ENCODE peak calls at places on chromosomes 7 and 10, in eight cellular contexts. X is GM23248, U is neural progenitor cell, O is SK-N-SH, G is HCT116, Y is GM23338, W is hepatocyte, D is OCI-LY7. N is an unnamed sample.

GRCh38 chr7:81990395-81990794 is 220.5 kb upstream of the HGF start:
- DNase-seq in X (peak), U (no peak), G (peak), Y (no peak), O (no peak), W (no peak), D (no peak), N (no peak)

GRCh38 chr7:30470163-30470770 is 8.3 kb downstream of the NOD1 start:
- DNase-seq in X (peak), G (no peak), D (no peak), U (no peak), O (no peak), W (no peak), Y (no peak), N (no peak)

GRCh38 chr10:95077556-95077955 is 8.3 kb upstream of the CYP2C8 start:
- DNase-seq in G (no peak), U (no peak), D (no peak), X (no peak), Y (no peak), W (no peak), O (no peak), N (no peak)

GRCh38 chr7:1505731-1506550 is 1.8 kb upstream of the INTS1 start:
- DNase-seq in Y (no peak), U (no peak), G (no peak), W (no peak), O (no peak), D (peak), X (no peak), N (no peak)

GRCh38 chr7:121853307-121853706 is 19.7 kb upstream of the PTPRZ1 start:
- DNase-seq in D (no peak), W (no peak), G (no peak), Y (no peak), X (no peak), O (no peak), U (no peak), N (no peak)

GRCh38 chr10:14447112-14447839 is 116.6 kb upstream of the FRMD4A start:
- DNase-seq in Y (no peak), D (no peak), W (no peak), U (no peak), X (no peak), O (no peak), G (no peak), N (no peak)

GRCh38 chr10:123380491-123381085 is 226.4 kb downstream of the BUB3 start:
- DNase-seq in W (peak), G (no peak), X (peak), U (peak), Y (peak), D (no peak), O (peak), N (no peak)

GRCh38 chr7:74376256-74377036 is 77.3 kb upstream of the GTF2IRD1 start:
- DNase-seq in X (no peak), D (no peak), G (no peak), Y (no peak), W (no peak), U (no peak), O (peak), N (no peak)

GRCh38 chr7:55013851-55014250 is 5.0 kb upstream of the EGFR start:
- DNase-seq in G (no peak), D (no peak), Y (no peak), U (no peak), W (no peak), X (no peak), O (no peak), N (no peak)

GRCh38 chr7:26538683-26539082 is 247.0 kb downstream of the SNX10 start:
- DNase-seq in U (no peak), D (no peak), X (no peak), Y (no peak), O (no peak), W (no peak), G (no peak), N (no peak)

GRCh38 chr7:111092406-111093160 is 1.7 kb downstream of the LRRN3 start:
- DNase-seq in U (no peak), W (peak), Y (no peak), X (no peak), G (no peak), O (no peak), D (no peak), N (peak)

GRCh38 chr10:117241541-117242462 is 888 bp downstream of the SLC18A2 start:
- DNase-seq in D (no peak), O (peak), X (peak), Y (peak), U (peak), G (no peak), W (peak), N (no peak)

GRCh38 chr7:122518488-122518887 is 180.4 kb downstream of the RNF133 start:
- DNase-seq in D (no peak), G (no peak), O (no peak), Y (no peak), U (no peak), W (no peak), X (no peak), N (no peak)

GRCh38 chr7:139121-139520 is 53.2 kb upstream of the FAM20C start:
- DNase-seq in U (peak), G (no peak), O (no peak), D (no peak), Y (peak), X (no peak), W (no peak), N (no peak)

GRCh38 chr7:150428671-150429451 is 21.6 kb upstream of the GIMAP8 start:
- DNase-seq in D (no peak), Y (peak), U (peak), W (no peak), G (no peak), X (peak), O (no peak), N (no peak)

GRCh38 chr10:22150842-22151241 is 67.0 kb downstream of the EBLN1 start:
- DNase-seq in G (no peak), X (no peak), U (no peak), W (no peak), D (no peak), Y (no peak), O (no peak), N (no peak)

GRCh38 chr10:57628592-57629284 is 639.0 kb downstream of the IPMK start:
- DNase-seq in X (no peak), Y (peak), O (no peak), W (peak), G (no peak), D (no peak), U (no peak), N (no peak)

GRCh38 chr10:84510121-84510520 is 181.7 kb downstream of the CCSER2 start:
- DNase-seq in G (no peak), U (peak), X (peak), W (no peak), Y (no peak), D (no peak), O (no peak), N (no peak)

GRCh38 chr7:136061433-136061832 is 84.3 kb upstream of the MTPN start:
- DNase-seq in O (no peak), Y (peak), G (no peak), U (no peak), W (no peak), D (no peak), X (no peak), N (no peak)

GRCh38 chr7:1673581-1674102 is 3.6 kb downstream of the ELFN1 start:
- DNase-seq in O (peak), Y (no peak), U (no peak), X (no peak), G (no peak), D (no peak), W (no peak), N (no peak)

GRCh38 chr7:129767120-129768011 is 155.8 kb downstream of the NRF1 start:
- DNase-seq in G (no peak), Y (no peak), W (no peak), D (no peak), U (no peak), X (no peak), O (peak), N (no peak)

GRCh38 chr7:70317356-70317755 is 719.1 kb downstream of the AUTS2 start:
- DNase-seq in D (no peak), O (no peak), W (no peak), Y (no peak), G (no peak), X (peak), U (no peak), N (no peak)

GRCh38 chr10:78977761-78978305 is 90.9 kb upstream of the ZMIZ1 start:
- DNase-seq in G (no peak), U (no peak), O (no peak), X (peak), Y (no peak), D (no peak), W (peak), N (no peak)

DNA sequence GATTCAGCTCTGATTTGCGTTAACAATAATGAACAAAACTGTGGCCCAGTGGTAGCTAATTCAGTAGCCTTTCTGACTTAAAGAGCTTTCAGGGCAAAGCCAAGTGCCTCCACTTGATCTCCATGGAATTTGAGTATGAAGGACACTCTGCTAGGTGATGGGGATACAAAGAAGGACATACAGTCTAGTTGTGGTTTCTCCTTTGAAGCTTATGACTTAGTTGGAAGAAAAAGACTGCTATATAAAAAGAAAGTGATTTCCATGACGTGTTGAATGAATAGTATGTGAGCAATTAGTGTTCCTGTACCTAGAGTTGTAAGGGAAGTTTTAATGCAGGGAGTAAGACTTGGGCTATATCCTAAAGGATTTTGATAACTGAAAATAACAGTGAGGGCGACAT is 8.3 kb downstream of the PDCD4 start:
- DNase-seq in Y (no peak), X (no peak), G (no peak), W (no peak), U (no peak), O (no peak), D (no peak), N (no peak)
- TF ChIP-seq EZH2phosphoT487 in Y (no peak), X (no peak), G (no peak), W (no peak), U (no peak), O (no peak), D (no peak), N (no peak)

GRCh38 chr10:23525406-23525805 is 86.5 kb downstream of the OTUD1 start:
- DNase-seq in G (no peak), O (peak), U (no peak), X (peak), Y (peak), W (peak), D (peak), N (peak)
- TF ChIP-seq EZH2phosphoT487 in G (no peak), O (no peak), U (no peak), X (no peak), Y (no peak), W (no peak), D (no peak), N (no peak)

GRCh38 chr7:22110227-22110839 is 164.6 kb upstream of the CDCA7L start:
- DNase-seq in W (peak), D (peak), Y (peak), X (peak), G (peak), U (peak), O (peak), N (peak)

GRCh38 chr7:22111661-22112060 is 166.0 kb upstream of the CDCA7L start:
- DNase-seq in X (no peak), W (no peak), O (no peak), D (no peak), G (no peak), Y (no peak), U (no peak), N (no peak)

GRCh38 chr7:22110881-22111280 is 165.2 kb upstream of the CDCA7L start:
- DNase-seq in D (no peak), O (no peak), Y (no peak), X (no peak), G (no peak), W (no peak), U (no peak), N (no peak)

GRCh38 chr7:22108151-22108845 is 162.6 kb upstream of the CDCA7L start:
- DNase-seq in Y (no peak), U (no peak), G (no peak), D (no peak), X (no peak), O (no peak), W (no peak), N (no peak)

DNA sequence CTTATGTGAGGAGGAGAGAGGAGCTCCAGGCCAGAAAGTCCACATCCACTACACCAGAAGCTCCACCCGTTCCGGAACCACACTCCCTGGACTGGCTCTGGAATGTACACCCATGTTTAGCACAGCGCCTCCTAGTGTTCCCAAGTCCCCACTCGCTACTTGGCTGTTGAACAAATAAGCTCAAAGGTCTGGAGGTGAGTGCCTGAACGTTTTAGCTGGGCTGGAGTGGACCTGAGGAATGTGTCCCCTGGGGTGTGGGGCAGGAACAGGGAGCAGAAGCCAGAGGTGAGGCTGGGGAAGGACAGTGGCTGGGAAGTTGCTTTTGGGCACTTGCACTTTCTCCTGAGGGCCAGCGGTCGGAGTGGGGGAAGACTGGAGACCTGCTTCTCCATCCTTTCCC is 164.1 kb upstream of the CDCA7L start:
- DNase-seq in U (peak), G (peak), Y (peak), X (peak), W (peak), O (peak), D (peak), N (peak)
- TF ChIP-seq EZH2phosphoT487 in U (no peak), G (no peak), Y (no peak), X (no peak), W (no peak), O (no peak), D (no peak), N (no peak)

GRCh38 chr7:27885652-27886051 is 145.7 kb downstream of the TAX1BP1 start:
- DNase-seq in X (no peak), W (no peak), O (no peak), Y (no peak), G (no peak), D (no peak), U (no peak), N (no peak)
- TF ChIP-seq EZH2phosphoT487 in X (no peak), W (no peak), O (no peak), Y (no peak), G (no peak), D (no peak), U (no peak), N (no peak)

GRCh38 chr7:40698921-40699260 is 564.1 kb downstream of the SUGCT start:
- DNase-seq in X (no peak), U (no peak), D (no peak), G (no peak), W (no peak), O (no peak), Y (no peak), N (no peak)

GRCh38 chr7:40697653-40698052 is 562.8 kb downstream of the SUGCT start:
- DNase-seq in O (no peak), Y (no peak), D (no peak), X (no peak), U (no peak), G (no peak), W (no peak), N (no peak)

GRCh38 chr7:40700653-40701475 is 566.1 kb downstream of the SUGCT start:
- DNase-seq in O (no peak), Y (peak), X (peak), U (no peak), W (peak), D (peak), G (no peak), N (no peak)

GRCh38 chr7:40694991-40695390 is 560.2 kb downstream of the SUGCT start:
- DNase-seq in G (no peak), D (no peak), X (no peak), O (no peak), W (no peak), Y (no peak), U (no peak), N (no peak)

GRCh38 chr7:40698214-40698920 is 563.6 kb downstream of the SUGCT start:
- DNase-seq in Y (no peak), W (no peak), O (no peak), U (no peak), D (no peak), G (no peak), X (peak), N (no peak)
- TF ChIP-seq EZH2phosphoT487 in Y (no peak), W (no peak), O (no peak), U (no peak), D (no peak), G (no peak), X (no peak), N (no peak)

DNA sequence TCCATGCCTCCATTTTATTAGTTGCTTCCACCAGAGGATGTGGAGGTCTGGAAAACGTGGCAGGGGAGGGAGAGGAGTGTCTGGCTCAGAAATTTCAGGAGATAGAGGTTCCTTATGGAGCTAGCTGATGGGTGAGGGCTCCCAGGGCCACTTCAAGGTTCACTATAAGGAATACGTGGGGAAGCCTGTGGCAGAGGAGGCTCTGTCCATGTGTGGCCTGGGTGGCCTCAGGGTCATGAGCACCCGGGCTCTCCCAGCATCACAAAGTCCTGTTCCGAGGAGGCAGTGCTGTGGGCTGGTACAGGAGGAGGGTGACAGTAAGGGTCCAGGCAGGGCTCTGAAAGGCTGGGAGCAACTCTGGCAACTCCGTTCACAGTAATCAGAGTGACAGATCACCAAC is 24.6 kb downstream of the ARHGAP22 start:
- DNase-seq in W (no peak), Y (no peak), U (no peak), O (no peak), D (no peak), G (no peak), X (no peak), N (no peak)
- TF ChIP-seq EZH2phosphoT487 in W (no peak), Y (no peak), U (no peak), O (no peak), D (no peak), G (no peak), X (no peak), N (no peak)

GRCh38 chr7:155763721-155764431 is 48.4 kb downstream of the SHH start:
- DNase-seq in G (no peak), X (no peak), O (no peak), U (no peak), W (peak), Y (no peak), D (no peak), N (no peak)

GRCh38 chr7:155765458-155765857 is 46.8 kb downstream of the SHH start:
- DNase-seq in G (no peak), X (no peak), U (no peak), Y (no peak), D (no peak), O (no peak), W (no peak), N (no peak)

GRCh38 chr7:155763122-155763521 is 49.1 kb downstream of the SHH start:
- DNase-seq in O (no peak), D (no peak), Y (no peak), G (no peak), X (no peak), W (no peak), U (no peak), N (no peak)

GRCh38 chr7:155762639-155763038 is 49.6 kb downstream of the SHH start:
- DNase-seq in X (no peak), Y (no peak), W (no peak), D (no peak), U (no peak), O (no peak), G (no peak), N (no peak)

GRCh38 chr7:155764432-155764798 is 47.8 kb downstream of the SHH start:
- DNase-seq in D (no peak), Y (no peak), G (no peak), O (no peak), W (no peak), X (no peak), U (no peak), N (no peak)
- TF ChIP-seq EZH2phosphoT487 in D (no peak), Y (no peak), G (no peak), O (no peak), W (no peak), X (no peak), U (no peak), N (no peak)

GRCh38 chr7:137080516-137081203 is 212.2 kb downstream of the CHRM2 start:
- DNase-seq in O (no peak), U (no peak), D (no peak), Y (no peak), X (no peak), W (no peak), G (no peak), N (no peak)
- TF ChIP-seq EZH2phosphoT487 in O (no peak), U (no peak), D (no peak), Y (no peak), X (no peak), W (no peak), G (no peak), N (no peak)

GRCh38 chr7:131586759-131587158 is 30.3 kb upstream of the PODXL start:
- DNase-seq in U (no peak), O (no peak), D (no peak), G (no peak), X (no peak), Y (no peak), W (no peak), N (no peak)

GRCh38 chr7:131586259-131586658 is 29.8 kb upstream of the PODXL start:
- DNase-seq in U (no peak), Y (no peak), O (no peak), G (no peak), D (no peak), W (peak), X (no peak), N (no peak)

GRCh38 chr7:131583430-131583829 is 27.0 kb upstream of the PODXL start:
- DNase-seq in D (no peak), G (no peak), W (no peak), X (no peak), Y (no peak), O (no peak), U (no peak), N (no peak)

GRCh38 chr7:131578602-131579001 is 22.2 kb upstream of the PODXL start:
- DNase-seq in D (no peak), X (no peak), Y (peak), W (no peak), U (peak), G (no peak), O (no peak), N (no peak)

DNA sequence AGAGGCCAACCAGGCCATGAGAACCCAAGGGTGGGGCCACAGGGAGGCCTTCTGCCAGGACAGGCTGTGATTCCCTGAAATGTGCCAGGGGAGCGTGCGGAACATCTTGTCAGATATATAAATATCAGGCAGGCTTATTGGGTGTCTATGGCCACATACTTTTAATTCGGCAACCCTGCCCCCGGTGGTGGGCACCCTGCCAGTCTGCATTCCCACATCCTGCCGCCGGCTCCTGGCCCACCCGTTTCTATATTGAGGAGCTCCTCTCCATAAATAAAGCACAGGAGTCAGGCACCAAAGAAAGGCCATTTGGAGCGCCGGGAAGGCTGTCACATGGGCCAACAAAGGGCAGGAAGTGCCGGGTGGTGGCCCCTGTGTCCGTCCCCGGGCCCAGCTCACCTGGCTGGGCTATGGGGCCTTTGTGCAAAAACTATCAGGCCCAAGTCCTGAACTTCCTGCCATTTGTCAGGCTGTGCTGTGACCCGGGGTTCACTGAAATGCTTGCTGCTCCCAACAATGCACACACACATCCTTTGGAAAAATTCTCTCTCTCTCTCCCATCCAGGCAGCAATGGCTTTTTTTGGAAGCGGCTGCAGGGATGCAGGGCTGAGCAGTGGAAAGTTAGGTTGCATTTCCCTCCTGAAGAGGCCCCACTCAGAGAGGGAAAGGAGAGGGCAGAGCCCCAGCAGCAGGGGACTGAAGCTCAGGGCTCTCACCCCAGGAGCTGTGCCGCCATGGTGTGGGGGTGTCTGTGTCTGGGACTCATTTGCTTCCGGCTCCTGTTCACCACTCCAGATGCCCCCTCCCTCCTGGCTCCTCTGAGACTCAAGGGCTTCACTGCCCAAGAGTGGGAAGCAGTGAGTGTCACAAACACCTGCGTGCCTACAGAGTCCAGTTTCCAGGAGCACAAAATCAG is 25.1 kb upstream of the PODXL start:
- DNase-seq in O (no peak), D (no peak), G (no peak), Y (peak), U (no peak), X (peak), W (no peak), N (no peak)
- TF ChIP-seq EZH2phosphoT487 in O (no peak), D (no peak), G (no peak), Y (no peak), U (no peak), X (no peak), W (no peak), N (no peak)

N was measured in MM.1S.